ENCODE peak calls at places on chromosomes 1 and 21, in nine cellular contexts. G is fibroblast of lung; Y is prostate gland; T is spleen; B is suprapubic skin; E is CD8-positive, alpha-beta memory T cell; N is heart left ventricle; W is cardiac muscle cell; I is mucosa of descending colon. J is an unnamed sample.

GRCh38 chr1:16081636-16082035 is 8.2 kb upstream of the FAM131C start:
- DNase-seq in G (no peak), Y (no peak), T (no peak), B (no peak), E (no peak), N (no peak), W (no peak), I (no peak), J (no peak)

GRCh38 chr1:97824200-97824599 is 96.6 kb downstream of the DPYD start:
- DNase-seq in G (no peak), Y (no peak), T (no peak), B (no peak), E (no peak), N (no peak), W (no peak), I (no peak), J (no peak)

GRCh38 chr1:201503397-201504176 is 3.3 kb downstream of the CSRP1 start:
- DNase-seq in G (peak; percentile 99), Y (peak; percentile 82), T (peak; percentile 51), B (no peak), E (no peak), N (no peak), W (peak; percentile 99), I (no peak), J (no peak)

GRCh38 chr1:72366473-72366872 is 84.1 kb upstream of the NEGR1 start:
- DNase-seq in G (peak; percentile 64), Y (peak; percentile 17), T (no peak), B (no peak), E (no peak), N (no peak), W (peak; percentile 68), I (no peak), J (no peak)

GRCh38 chr1:2448098-2448445 is 28.0 kb upstream of the PLCH2 start:
- DNase-seq in G (no peak), Y (no peak), T (no peak), B (no peak), E (no peak), N (no peak), W (no peak), I (no peak), J (no peak)

GRCh38 chr21:16205527-16205926 is 475.7 kb downstream of the USP25 start:
- DNase-seq in G (peak; percentile 30), Y (no peak), T (no peak), B (no peak), E (no peak), N (no peak), W (no peak), I (no peak), J (no peak)

GRCh38 chr1:201595381-201595780 is 56.5 kb downstream of the NAV1 start:
- DNase-seq in G (no peak), Y (no peak), T (peak; percentile 59), B (no peak), E (no peak), N (no peak), W (no peak), I (no peak), J (no peak)

GRCh38 chr1:180927348-180927747 is 14.7 kb downstream of the KIAA1614 start:
- DNase-seq in G (no peak), Y (no peak), T (no peak), B (no peak), E (no peak), N (peak; percentile 76), W (no peak), I (no peak), J (no peak)

DNA sequence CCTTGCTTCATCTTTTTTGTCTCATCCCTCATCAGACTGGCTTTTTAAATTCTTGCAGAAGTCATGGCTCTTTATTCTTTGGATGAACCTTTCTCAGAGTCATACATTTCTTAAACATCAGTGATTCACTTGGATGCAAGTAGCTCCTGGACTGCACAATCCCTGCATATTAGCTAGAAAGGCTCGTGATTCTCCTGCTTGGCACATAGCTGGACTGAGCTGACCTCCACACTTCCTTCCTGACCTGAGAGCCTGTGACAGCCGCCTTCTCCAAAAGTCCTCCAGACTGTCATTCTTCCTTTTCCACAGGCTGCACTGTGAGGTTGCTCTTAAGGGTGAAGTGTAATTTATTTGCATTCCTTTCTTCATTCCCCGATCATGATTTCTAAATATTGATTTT is 109.4 kb downstream of the RGL1 start:
- DNase-seq in G (peak; percentile 26), Y (no peak), T (no peak), B (no peak), E (no peak), N (no peak), W (peak; percentile 43), I (no peak), J (no peak)
- H3K4me1 ChIP-seq in G (peaks cover 23% of the 10 kb centered on the region), Y (peaks cover 4% of the 10 kb centered on the region), T (peaks cover 52% of the 10 kb centered on the region), B (peaks cover 10% of the 10 kb centered on the region), E (peaks cover 7% of the 10 kb centered on the region), N (peaks cover 66% of the 10 kb centered on the region), W (peaks cover 20% of the 10 kb centered on the region), I (peaks cover 5% of the 10 kb centered on the region), J (no peaks in the 10 kb centered on the region)

GRCh38 chr21:14870841-14871126 is 194.0 kb downstream of the NRIP1 start:
- DNase-seq in G (no peak), Y (no peak), T (no peak), B (no peak), E (no peak), N (no peak), W (no peak), I (no peak), J (no peak)

GRCh38 chr21:14871861-14872260 is 192.9 kb downstream of the NRIP1 start:
- DNase-seq in G (no peak), Y (no peak), T (no peak), B (no peak), E (no peak), N (no peak), W (no peak), I (peak; percentile 49), J (no peak)

GRCh38 chr21:14874379-14874778 is 190.4 kb downstream of the NRIP1 start:
- DNase-seq in G (no peak), Y (no peak), T (no peak), B (no peak), E (no peak), N (no peak), W (no peak), I (no peak), J (no peak)

GRCh38 chr21:14866859-14867560 is 197.8 kb downstream of the NRIP1 start:
- DNase-seq in G (no peak), Y (no peak), T (no peak), B (no peak), E (no peak), N (no peak), W (no peak), I (no peak), J (no peak)

DNA sequence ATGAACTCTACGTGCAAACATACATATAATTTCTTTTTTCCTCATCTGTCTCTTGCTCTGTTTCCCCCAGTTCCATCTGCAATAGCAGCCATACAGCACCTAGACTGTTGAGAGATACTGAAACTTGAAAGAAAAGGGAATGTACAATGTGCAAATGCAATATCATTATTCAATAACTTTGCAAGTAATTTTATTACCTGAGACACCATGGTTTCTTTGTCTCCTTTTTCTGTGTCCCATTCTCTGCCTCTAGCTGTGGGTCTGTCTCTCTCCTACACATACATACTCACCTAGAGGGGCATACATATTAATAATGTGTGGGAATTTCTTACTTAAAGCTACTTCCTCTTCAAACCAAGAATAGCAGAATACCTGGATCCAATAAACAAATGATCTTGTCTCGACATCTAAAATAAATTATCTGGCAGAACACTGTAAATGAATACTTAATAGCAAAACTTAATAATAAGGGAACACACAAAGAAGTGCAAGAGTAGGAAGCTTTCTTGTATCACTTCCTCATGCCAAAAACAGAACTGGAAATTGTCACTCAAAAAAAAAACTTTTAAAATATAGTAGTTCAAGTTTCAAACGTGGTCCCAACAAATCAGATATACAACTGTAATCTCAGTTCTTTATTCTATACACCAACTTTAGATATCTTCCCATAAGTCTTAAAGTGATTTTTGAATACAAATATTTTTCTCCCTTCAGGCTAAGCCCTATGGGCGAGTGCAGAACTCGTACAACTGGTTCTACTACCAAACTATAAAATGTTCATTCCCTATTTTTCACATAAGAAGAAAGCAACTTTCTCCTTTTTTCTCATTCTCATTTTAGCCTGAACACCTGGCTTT is 194.6 kb downstream of the NRIP1 start:
- DNase-seq in G (no peak), Y (no peak), T (no peak), B (no peak), E (no peak), N (no peak), W (no peak), I (peak; percentile 13), J (no peak)
- H3K4me3 ChIP-seq in G (no peak overlapping the region), Y (no peak overlapping the region), T (no peak overlapping the region), B (no peak overlapping the region), E (no peak overlapping the region), N (no peak overlapping the region), W (no peak overlapping the region), I (no peak overlapping the region), J (no peak overlapping the region)

DNA sequence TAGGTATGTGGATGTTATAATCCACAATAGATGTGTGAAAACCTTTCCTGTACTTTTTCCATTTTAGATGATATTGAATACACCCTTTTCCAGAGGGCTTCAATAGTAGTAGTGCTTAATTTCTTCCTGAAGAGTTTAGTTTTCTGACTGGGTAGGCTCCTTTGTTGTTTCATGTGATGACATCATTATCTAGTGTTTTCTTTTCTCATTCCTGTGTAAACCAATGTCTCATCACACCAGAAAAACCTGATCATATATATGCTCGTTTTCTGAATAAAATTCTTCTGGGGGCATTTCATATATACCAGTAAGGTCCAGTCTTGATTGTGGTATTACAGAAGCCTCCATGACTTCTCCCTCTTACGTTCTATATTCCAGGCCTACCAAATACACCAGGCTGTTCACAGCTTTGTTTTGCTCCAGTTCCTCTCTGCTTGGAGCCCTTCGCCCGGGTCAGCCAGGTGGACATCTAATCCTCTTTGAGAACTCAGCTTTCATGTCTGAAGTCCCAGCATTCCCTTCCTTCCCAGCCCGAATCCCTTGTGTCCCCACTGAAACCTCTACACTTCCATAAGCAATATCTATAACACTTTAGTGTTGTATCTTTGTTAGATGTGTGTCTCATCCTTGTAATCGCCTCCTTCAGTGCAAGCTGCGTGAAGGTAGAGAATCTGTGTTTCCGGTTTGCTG is 1.8 kb downstream of the RNF11 start:
- DNase-seq in G (peak; percentile 61), Y (peak; percentile 27), T (no peak), B (no peak), E (no peak), N (no peak), W (peak; percentile 27), I (peak; percentile 20), J (peak; percentile 41)
- H3K4me1 ChIP-seq in G (peaks cover 9% of the 10 kb centered on the region), Y (peaks cover 9% of the 10 kb centered on the region), T (peaks cover 81% of the 10 kb centered on the region), B (peaks cover 57% of the 10 kb centered on the region), E (peaks cover 66% of the 10 kb centered on the region), N (peaks cover 49% of the 10 kb centered on the region), W (peaks cover 32% of the 10 kb centered on the region), I (peaks cover 37% of the 10 kb centered on the region), J (peaks cover 29% of the 10 kb centered on the region)

GRCh38 chr1:9416918-9417500 is 122.3 kb upstream of the SLC25A33 start:
- DNase-seq in G (no peak), Y (no peak), T (no peak), B (no peak), E (no peak), N (no peak), W (no peak), I (no peak), J (no peak)

GRCh38 chr1:9416506-9416905 is 122.8 kb upstream of the SLC25A33 start:
- DNase-seq in G (no peak), Y (no peak), T (no peak), B (no peak), E (no peak), N (no peak), W (no peak), I (no peak), J (no peak)

GRCh38 chr1:9413143-9413876 is 120.6 kb downstream of the SPSB1 start:
- DNase-seq in G (peak; percentile 94), Y (no peak), T (peak; percentile 86), B (no peak), E (peak; percentile 51), N (peak; percentile 80), W (peak; percentile 94), I (peak; percentile 59), J (peak; percentile 38)

GRCh38 chr1:9410737-9411297 is 118.1 kb downstream of the SPSB1 start:
- DNase-seq in G (peak; percentile 78), Y (no peak), T (no peak), B (no peak), E (no peak), N (no peak), W (peak; percentile 86), I (peak; percentile 18), J (no peak)

GRCh38 chr1:9413877-9414213 is 121.2 kb downstream of the SPSB1 start:
- DNase-seq in G (peak; percentile 90), Y (no peak), T (no peak), B (no peak), E (no peak), N (peak; percentile 52), W (no peak), I (peak; percentile 21), J (no peak)
- H3K4me3 ChIP-seq in G (no peak overlapping the region), Y (no peak overlapping the region), T (no peak overlapping the region), B (no peak overlapping the region), E (peak overlapping the region; percentile 55), N (no peak overlapping the region), W (no peak overlapping the region), I (no peak overlapping the region), J (no peak overlapping the region)

J was measured in colonic mucosa.